ENCODE peak calls at places on chromosome 16, in ten cellular contexts. B is G401; M is AML-193; W is HEK293T; N is left cardiac atrium; Q is GM19239; H is stimulated activated CD4-positive, alpha-beta T cell treated with anti-CD3 and anti-CD28 coated beads, Interleukin-15, amount 100 ng/mL, for 1 hour; A is Caki2; J is HS-5; C is activated T-cell treated with anti-CD3 and anti-CD28 coated beads for 1 hour. O is an unnamed sample.
A peak's percentile ranks its signal among the peaks of the same experiment; 100 is the strongest.

GRCh38 chr16:85662036-85662812 is 26.5 kb downstream of the GINS2 start:
- DNase-seq in B (peak; percentile 37), M (no peak), W (no peak), N (peak; percentile 17), Q (no peak), H (no peak), A (no peak), J (no peak), C (no peak), O (no peak)

GRCh38 chr16:73725147-73725546 is 571.5 kb upstream of the PSMD7 start:
- DNase-seq in B (no peak), M (no peak), W (no peak), N (no peak), Q (no peak), H (no peak), A (no peak), J (no peak), C (no peak), O (no peak)

GRCh38 chr16:4749700-4750257 is 15.4 kb downstream of the DNAAF8 start:
- DNase-seq in B (no peak), M (no peak), W (no peak), N (no peak), Q (no peak), H (no peak), A (no peak), J (no peak), C (no peak), O (no peak)

GRCh38 chr16:89596957-89597644 is 16.3 kb upstream of the DPEP1 start:
- DNase-seq in B (no peak), M (no peak), W (no peak), N (no peak), Q (no peak), H (no peak), A (no peak), J (no peak), C (no peak), O (no peak)

GRCh38 chr16:7268182-7268581 is 64.5 kb upstream of the RBFOX1 start:
- DNase-seq in B (peak; percentile 74), M (no peak), W (peak; percentile 54), N (no peak), Q (no peak), H (no peak), A (peak; percentile 60), J (no peak), C (no peak), O (no peak)

GRCh38 chr16:11794991-11795886 is 1.8 kb downstream of the ZC3H7A start:
- DNase-seq in B (no peak), M (no peak), W (no peak), N (no peak), Q (no peak), H (no peak), A (no peak), J (no peak), C (no peak), O (no peak)

GRCh38 chr16:4208529-4208835 is 33.4 kb downstream of the SRL start:
- DNase-seq in B (no peak), M (no peak), W (no peak), N (no peak), Q (no peak), H (no peak), A (no peak), J (no peak), C (no peak), O (no peak)

GRCh38 chr16:84313921-84314320 is 19.2 kb downstream of the WFDC1 start:
- DNase-seq in B (no peak), M (no peak), W (no peak), N (no peak), Q (no peak), H (no peak), A (no peak), J (no peak), C (no peak), O (no peak)

GRCh38 chr16:8763083-8763482 is 34.4 kb downstream of the TMEM186 start:
- DNase-seq in B (no peak), M (no peak), W (no peak), N (no peak), Q (no peak), H (no peak), A (no peak), J (no peak), C (no peak), O (no peak)

GRCh38 chr16:9256196-9256595 is 164.8 kb downstream of the HAPSTR1 start:
- DNase-seq in B (no peak), M (no peak), W (peak; percentile 63), N (no peak), Q (peak; percentile 28), H (no peak), A (peak; percentile 12), J (no peak), C (no peak), O (no peak)

GRCh38 chr16:81552743-81553079 is 108.1 kb downstream of the CMIP start:
- DNase-seq in B (no peak), M (no peak), W (no peak), N (no peak), Q (no peak), H (no peak), A (no peak), J (no peak), C (no peak), O (no peak)

GRCh38 chr16:79469999-79470398 is 130.5 kb downstream of the MAF start:
- DNase-seq in B (no peak), M (no peak), W (no peak), N (peak; percentile 31), Q (no peak), H (no peak), A (no peak), J (no peak), C (no peak), O (no peak)

GRCh38 chr16:84357191-84357651 is 11.1 kb upstream of the ATP2C2 start:
- DNase-seq in B (peak; percentile 22), M (peak; percentile 85), W (no peak), N (no peak), Q (no peak), H (no peak), A (peak; percentile 49), J (peak; percentile 15), C (no peak), O (no peak)

GRCh38 chr16:87064731-87065720 is 252.2 kb downstream of the C16orf95 start:
- DNase-seq in B (no peak), M (peak; percentile 22), W (no peak), N (no peak), Q (no peak), H (no peak), A (no peak), J (no peak), C (no peak), O (no peak)

GRCh38 chr16:3854740-3855139 is 25.8 kb downstream of the CREBBP start:
- DNase-seq in B (peak; percentile 40), M (peak; percentile 75), W (no peak), N (no peak), Q (no peak), H (no peak), A (no peak), J (no peak), C (no peak), O (no peak)

GRCh38 chr16:80720759-80721470 is 83.5 kb downstream of the CDYL2 start:
- DNase-seq in B (no peak), M (no peak), W (no peak), N (no peak), Q (no peak), H (no peak), A (peak; percentile 6), J (no peak), C (no peak), O (no peak)

GRCh38 chr16:268141-269053 is 7.3 kb downstream of the RGS11 start:
- DNase-seq in B (peak; percentile 38), M (no peak), W (no peak), N (no peak), Q (no peak), H (no peak), A (no peak), J (no peak), C (no peak), O (no peak)

GRCh38 chr16:84593825-84594724 is 23.8 kb downstream of the COTL1 start:
- DNase-seq in B (peak; percentile 67), M (no peak), W (no peak), N (peak; percentile 46), Q (peak; percentile 82), H (peak; percentile 50), A (no peak), J (no peak), C (peak; percentile 57), O (peak; percentile 37)

GRCh38 chr16:19753815-19754643 is 36.0 kb downstream of the IQCK start:
- DNase-seq in B (no peak), M (no peak), W (no peak), N (no peak), Q (no peak), H (no peak), A (no peak), J (peak; percentile 61), C (no peak), O (no peak)

GRCh38 chr16:13426279-13426678 is 493.7 kb upstream of the ERCC4 start:
- DNase-seq in B (no peak), M (no peak), W (no peak), N (no peak), Q (no peak), H (no peak), A (no peak), J (no peak), C (no peak), O (no peak)

GRCh38 chr16:14377326-14377725 is 252.7 kb downstream of the PARN start:
- DNase-seq in B (no peak), M (no peak), W (no peak), N (no peak), Q (no peak), H (no peak), A (no peak), J (no peak), C (no peak), O (no peak)

GRCh38 chr16:22763655-22764054 is 50.3 kb upstream of the HS3ST2 start:
- DNase-seq in B (no peak), M (no peak), W (no peak), N (no peak), Q (no peak), H (no peak), A (no peak), J (no peak), C (no peak), O (no peak)

GRCh38 chr16:27408602-27409031 is 6.6 kb downstream of the IL21R start:
- DNase-seq in B (no peak), M (no peak), W (no peak), N (no peak), Q (no peak), H (no peak), A (no peak), J (no peak), C (no peak), O (no peak)

GRCh38 chr16:81609323-81609892 is 164.8 kb downstream of the CMIP start:
- DNase-seq in B (no peak), M (no peak), W (no peak), N (no peak), Q (no peak), H (no peak), A (no peak), J (no peak), C (no peak), O (no peak)

GRCh38 chr16:68790130-68790761 is 53.1 kb upstream of the TANGO6 start:
- DNase-seq in B (no peak), M (no peak), W (no peak), N (no peak), Q (no peak), H (no peak), A (peak; percentile 78), J (peak; percentile 74), C (no peak), O (no peak)

GRCh38 chr16:57788951-57789350 is 13.3 kb downstream of the KIFC3 start:
- DNase-seq in B (no peak), M (no peak), W (no peak), N (no peak), Q (no peak), H (no peak), A (no peak), J (no peak), C (no peak), O (no peak)

GRCh38 chr16:78894872-78895271 is 705.7 kb downstream of the MAF start:
- DNase-seq in B (no peak), M (no peak), W (no peak), N (no peak), Q (no peak), H (no peak), A (no peak), J (no peak), C (no peak), O (no peak)

GRCh38 chr16:20903889-20904506 is 3.4 kb downstream of the LYRM1 start:
- DNase-seq in B (no peak), M (no peak), W (no peak), N (no peak), Q (no peak), H (no peak), A (no peak), J (no peak), C (no peak), O (no peak)